ENCODE peak calls at places on chromosomes 5 and 9, in five cellular contexts. One of them, this sample, is unnamed. For H3K36me3, the result is how much of the 10 kb centered on the place peaks cover.

GRCh38 chr9:133969681-133970580 is 22.2 kb downstream of the VAV2 start:
- DNase-seq in stomach: no peak
- DNase-seq in neural progenitor cell: no peak
- DNase-seq in transverse colon: no peak
- DNase-seq in PC-3: no peak
- DNase-seq in this sample: peak

GRCh38 chr5:128674837-128675446 is 136.9 kb upstream of the FBN2 start:
- DNase-seq in neural progenitor cell: peak
- DNase-seq in stomach: peak
- DNase-seq in PC-3: peak
- DNase-seq in transverse colon: peak
- DNase-seq in this sample: peak

GRCh38 chr9:27572566-27572917 is 739 bp downstream of the C9orf72 start:
- DNase-seq in neural progenitor cell: peak
- DNase-seq in transverse colon: peak
- DNase-seq in stomach: peak
- DNase-seq in PC-3: peak
- DNase-seq in this sample: no peak

GRCh38 chr9:137545123-137545522 is 5.1 kb downstream of the PNPLA7 start:
- DNase-seq in neural progenitor cell: no peak
- DNase-seq in PC-3: no peak
- DNase-seq in stomach: no peak
- DNase-seq in transverse colon: no peak
- DNase-seq in this sample: no peak

GRCh38 chr5:155129513-155129880 is 115.9 kb downstream of the KIF4B start:
- DNase-seq in PC-3: peak
- DNase-seq in stomach: no peak
- DNase-seq in transverse colon: no peak
- DNase-seq in neural progenitor cell: no peak
- DNase-seq in this sample: no peak

GRCh38 chr9:37026085-37026935 is 7.8 kb downstream of the PAX5 start:
- DNase-seq in stomach: no peak
- DNase-seq in neural progenitor cell: peak
- DNase-seq in PC-3: no peak
- DNase-seq in transverse colon: no peak
- DNase-seq in this sample: no peak

GRCh38 chr9:135243201-135244190 is 156.0 kb downstream of the OLFM1 start:
- DNase-seq in transverse colon: no peak
- DNase-seq in neural progenitor cell: no peak
- DNase-seq in stomach: no peak
- DNase-seq in PC-3: no peak
- DNase-seq in this sample: no peak

GRCh38 chr9:99051353-99051752 is 53.6 kb upstream of the TGFBR1 start:
- DNase-seq in transverse colon: no peak
- DNase-seq in neural progenitor cell: no peak
- DNase-seq in stomach: no peak
- DNase-seq in PC-3: no peak
- DNase-seq in this sample: no peak

GRCh38 chr5:168055141-168055680 is 236.2 kb upstream of the WWC1 start:
- DNase-seq in transverse colon: no peak
- DNase-seq in neural progenitor cell: no peak
- DNase-seq in PC-3: no peak
- DNase-seq in stomach: no peak
- DNase-seq in this sample: no peak

DNA sequence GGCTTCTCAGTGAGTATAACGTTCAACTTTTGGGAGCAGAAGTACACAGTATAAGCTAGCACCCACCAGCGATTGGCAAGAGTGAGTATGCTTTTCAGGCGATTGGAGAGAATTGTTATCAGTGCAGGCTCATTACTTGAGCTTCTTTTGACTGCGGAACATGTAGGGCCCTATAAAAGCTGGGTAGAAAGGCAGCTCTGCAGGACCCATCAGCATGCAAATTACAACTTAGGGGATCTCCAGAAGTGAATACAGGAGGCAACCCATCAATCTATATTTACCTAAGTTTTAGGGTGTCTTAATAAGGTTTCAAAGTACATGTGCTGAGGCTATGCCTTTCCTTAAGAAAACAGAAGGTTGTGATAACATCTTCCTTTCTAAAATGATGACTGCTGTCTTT is 225.0 kb downstream of the MLLT3 start:
- DNase-seq in stomach: no peak
- DNase-seq in neural progenitor cell: peak
- DNase-seq in PC-3: no peak
- DNase-seq in transverse colon: no peak
- DNase-seq in this sample: no peak
- H3K36me3 ChIP-seq in stomach: under half
- H3K36me3 ChIP-seq in neural progenitor cell: under half
- H3K36me3 ChIP-seq in PC-3: under half
- H3K36me3 ChIP-seq in transverse colon: under half
- H3K36me3 ChIP-seq in this sample: under half

GRCh38 chr5:52786937-52787599 is 648 bp upstream of the ITGA1 start:
- DNase-seq in stomach: peak
- DNase-seq in PC-3: no peak
- DNase-seq in neural progenitor cell: no peak
- DNase-seq in transverse colon: peak
- DNase-seq in this sample: no peak
- TF ChIP-seq CTCF in stomach: no peak
- TF ChIP-seq CTCF in PC-3: peak
- TF ChIP-seq CTCF in neural progenitor cell: peak
- TF ChIP-seq CTCF in transverse colon: peak
- TF ChIP-seq CTCF in this sample: no peak

GRCh38 chr5:138905541-138905940 is 30.4 kb upstream of the LRRTM2 start:
- DNase-seq in stomach: no peak
- DNase-seq in PC-3: no peak
- DNase-seq in transverse colon: no peak
- DNase-seq in neural progenitor cell: no peak
- DNase-seq in this sample: no peak
- H3K36me3 ChIP-seq in stomach: half or more
- H3K36me3 ChIP-seq in PC-3: under half
- H3K36me3 ChIP-seq in transverse colon: under half
- H3K36me3 ChIP-seq in neural progenitor cell: under half
- H3K36me3 ChIP-seq in this sample: under half

DNA sequence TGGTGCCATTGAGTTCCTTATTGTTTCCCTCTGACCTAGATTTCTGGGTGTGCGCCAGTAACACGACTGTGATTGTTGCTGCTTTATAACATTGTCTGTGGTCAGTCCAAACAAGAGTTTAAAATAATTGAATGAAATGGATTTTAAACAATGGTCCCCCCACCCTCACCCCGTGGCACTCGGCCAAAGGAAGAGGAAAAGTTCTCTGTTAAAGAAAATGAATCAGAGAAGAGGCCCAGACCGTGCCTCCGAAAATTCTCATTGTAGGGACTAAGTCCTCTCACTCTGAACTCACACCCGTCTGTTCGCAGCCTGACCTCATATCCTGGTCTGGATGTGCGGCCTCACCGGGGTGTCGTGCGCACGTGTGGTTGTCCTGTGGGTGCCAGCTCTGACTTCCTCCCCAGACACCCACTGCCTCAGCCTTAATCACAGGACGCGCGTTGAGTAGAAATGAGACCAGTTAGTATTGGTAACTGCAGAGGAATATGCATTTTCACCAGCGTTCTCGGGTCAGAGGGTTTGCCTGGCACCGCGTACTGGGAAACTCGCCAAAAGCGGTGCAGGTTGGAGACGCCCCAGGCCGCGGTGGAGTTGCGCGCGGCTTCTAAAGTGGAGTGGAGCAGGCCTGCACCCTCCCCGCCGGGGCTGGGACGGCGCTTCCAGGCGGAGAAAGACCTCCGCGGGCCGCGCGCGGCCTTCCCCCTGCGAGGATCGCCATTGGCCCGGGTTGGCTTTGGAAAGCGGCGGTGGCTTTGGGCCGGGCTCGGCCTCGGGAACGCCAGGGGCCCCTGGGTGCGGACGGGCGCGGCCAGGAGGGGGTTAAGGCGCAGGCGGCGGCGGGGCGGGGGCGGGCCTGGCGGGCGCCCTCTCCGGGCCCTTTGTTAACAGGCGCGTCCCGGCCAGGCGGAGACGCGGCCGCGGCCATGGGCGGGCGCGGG is at the start of gene ABL1:
- DNase-seq in transverse colon: peak
- DNase-seq in stomach: peak
- DNase-seq in PC-3: peak
- DNase-seq in neural progenitor cell: peak
- DNase-seq in this sample: peak
- TF ChIP-seq CTCF in transverse colon: no peak
- TF ChIP-seq CTCF in stomach: no peak
- TF ChIP-seq CTCF in PC-3: no peak
- TF ChIP-seq CTCF in neural progenitor cell: peak
- TF ChIP-seq CTCF in this sample: no peak

GRCh38 chr9:100324594-100325200 is 28.0 kb downstream of the TEX10 start:
- DNase-seq in transverse colon: no peak
- DNase-seq in stomach: no peak
- DNase-seq in neural progenitor cell: peak
- DNase-seq in PC-3: peak
- DNase-seq in this sample: no peak
- H3K36me3 ChIP-seq in transverse colon: under half
- H3K36me3 ChIP-seq in stomach: under half
- H3K36me3 ChIP-seq in neural progenitor cell: under half
- H3K36me3 ChIP-seq in PC-3: under half
- H3K36me3 ChIP-seq in this sample: under half

GRCh38 chr5:98111686-98112085 is 661.8 kb upstream of the RGMB start:
- DNase-seq in PC-3: peak
- DNase-seq in stomach: no peak
- DNase-seq in transverse colon: no peak
- DNase-seq in neural progenitor cell: no peak
- DNase-seq in this sample: no peak
- TF ChIP-seq CTCF in PC-3: peak
- TF ChIP-seq CTCF in stomach: no peak
- TF ChIP-seq CTCF in transverse colon: no peak
- TF ChIP-seq CTCF in neural progenitor cell: no peak
- TF ChIP-seq CTCF in this sample: no peak